ENCODE peak calls at places on chromosomes 6 and 20, in eight cellular contexts. O, D, U, V, N, J, X and T are unnamed samples.
A peak's percentile ranks its signal among the peaks of the same experiment; 100 is the strongest.

GRCh38 chr20:6614836-6615235 is 152.7 kb upstream of the BMP2 start:
- DNase-seq in O (no peak), D (no peak), U (no peak), V (no peak), N (no peak), J (no peak), X (no peak), T (no peak)

GRCh38 chr20:41005361-41005729 is 23.3 kb upstream of the TOP1 start:
- DNase-seq in O (peak; percentile 77), D (peak; percentile 93), U (peak; percentile 98), V (peak; percentile 91), N (no peak), J (no peak), X (peak; percentile 97), T (peak; percentile 97)

GRCh38 chr20:9093203-9093962 is 24.5 kb downstream of the PLCB4 start:
- DNase-seq in O (no peak), D (no peak), U (peak; percentile 86), V (no peak), N (no peak), J (no peak), X (no peak), T (peak; percentile 29)

GRCh38 chr20:37226889-37227288 is 34.7 kb downstream of the GHRH start:
- DNase-seq in O (no peak), D (no peak), U (no peak), V (no peak), N (no peak), J (no peak), X (peak; percentile 37), T (no peak)

GRCh38 chr6:166330612-166331011 is 11.7 kb downstream of the SFT2D1 start:
- DNase-seq in O (no peak), D (peak; percentile 39), U (no peak), V (no peak), N (no peak), J (no peak), X (peak; percentile 45), T (peak; percentile 51)

GRCh38 chr6:42450314-42451145 is 1.2 kb downstream of the TRERF1 start:
- DNase-seq in O (no peak), D (no peak), U (no peak), V (no peak), N (peak; percentile 10), J (no peak), X (peak; percentile 31), T (no peak)

GRCh38 chr6:69729870-69730449 is 66.8 kb downstream of the LMBRD1 start:
- DNase-seq in O (no peak), D (no peak), U (peak; percentile 4), V (no peak), N (no peak), J (no peak), X (peak; percentile 13), T (peak; percentile 1)

GRCh38 chr6:100078509-100078908 is 84.5 kb upstream of the MCHR2 start:
- DNase-seq in O (no peak), D (peak; percentile 20), U (peak; percentile 12), V (no peak), N (no peak), J (no peak), X (peak; percentile 54), T (peak; percentile 17)

GRCh38 chr20:45595235-45595634 is 16.2 kb upstream of the WFDC8 start:
- DNase-seq in O (no peak), D (no peak), U (no peak), V (no peak), N (no peak), J (no peak), X (no peak), T (no peak)

GRCh38 chr6:166168616-166169548 is 1.2 kb upstream of the TBXT start:
- DNase-seq in O (no peak), D (no peak), U (no peak), V (no peak), N (no peak), J (no peak), X (no peak), T (no peak)